ENCODE peak calls at places on chromosomes 11 and 22, in seven cellular contexts. N, G, B, H, O, Z and T are unnamed samples.

GRCh38 chr11:35564246-35564595 is 38.8 kb upstream of the PAMR1 start:
- DNase-seq in N (no peak), G (no peak), B (no peak), H (no peak), O (no peak), Z (no peak), T (no peak)

GRCh38 chr11:132972565-132972964 is 559.7 kb downstream of the OPCML start:
- DNase-seq in N (no peak), G (no peak), B (no peak), H (no peak), O (no peak), Z (no peak), T (no peak)

GRCh38 chr11:29200776-29201574 is 815.9 kb downstream of the KCNA4 start:
- DNase-seq in N (no peak), G (no peak), B (no peak), H (no peak), O (no peak), Z (no peak), T (no peak)

GRCh38 chr22:45343143-45343542 is 33.4 kb downstream of the FAM118A start:
- DNase-seq in N (no peak), G (no peak), B (no peak), H (no peak), O (no peak), Z (no peak), T (no peak)

GRCh38 chr11:45810431-45811108 is 5.6 kb downstream of the SLC35C1 start:
- DNase-seq in N (no peak), G (no peak), B (no peak), H (no peak), O (no peak), Z (no peak), T (no peak)

GRCh38 chr11:124894606-124895430 is 2.8 kb downstream of the ROBO4 start:
- DNase-seq in N (no peak), G (no peak), B (no peak), H (no peak), O (no peak), Z (no peak), T (no peak)

GRCh38 chr11:78453140-78453935 is 35.7 kb upstream of the GAB2 start:
- DNase-seq in N (no peak), G (no peak), B (no peak), H (no peak), O (no peak), Z (peak), T (no peak)

GRCh38 chr22:47780281-47780875 is 1017.9 kb downstream of the TBC1D22A start:
- DNase-seq in N (no peak), G (no peak), B (no peak), H (no peak), O (no peak), Z (no peak), T (no peak)

GRCh38 chr11:100445231-100445735 is 241.8 kb upstream of the ARHGAP42 start:
- DNase-seq in N (no peak), G (no peak), B (no peak), H (peak), O (no peak), Z (no peak), T (no peak)

GRCh38 chr11:12376259-12376971 is 956 bp upstream of the PARVA start:
- DNase-seq in N (no peak), G (peak), B (no peak), H (no peak), O (peak), Z (peak), T (no peak)

GRCh38 chr11:43802509-43802908 is 78.1 kb upstream of the ALKBH3 start:
- DNase-seq in N (no peak), G (no peak), B (no peak), H (no peak), O (no peak), Z (peak), T (no peak)

GRCh38 chr11:113690619-113691569 is 15.2 kb downstream of the TMPRSS5 start:
- DNase-seq in N (peak), G (peak), B (peak), H (peak), O (no peak), Z (peak), T (peak)

GRCh38 chr11:121132211-121132976 is 31.4 kb downstream of the TECTA start:
- DNase-seq in N (peak), G (no peak), B (no peak), H (no peak), O (no peak), Z (no peak), T (peak)

GRCh38 chr11:46489668-46490560 is 98.3 kb upstream of the CHRM4 start:
- DNase-seq in N (peak), G (no peak), B (no peak), H (no peak), O (no peak), Z (peak), T (peak)

GRCh38 chr11:37946155-37946766 is 1348.2 kb upstream of the RAG2 start:
- DNase-seq in N (peak), G (no peak), B (no peak), H (peak), O (no peak), Z (peak), T (peak)

GRCh38 chr22:39592104-39593060 is 21.8 kb downstream of the CACNA1I start:
- DNase-seq in N (no peak), G (no peak), B (no peak), H (peak), O (peak), Z (peak), T (peak)

GRCh38 chr11:96748639-96749370 is 359.0 kb downstream of the JRKL start:
- DNase-seq in N (no peak), G (no peak), B (no peak), H (no peak), O (no peak), Z (peak), T (no peak)

GRCh38 chr11:46306296-46306853 is 28.9 kb downstream of the CREB3L1 start:
- DNase-seq in N (no peak), G (no peak), B (no peak), H (no peak), O (no peak), Z (peak), T (no peak)

GRCh38 chr11:2265854-2266585 is 4.4 kb downstream of the ASCL2 start:
- DNase-seq in N (no peak), G (no peak), B (no peak), H (peak), O (no peak), Z (no peak), T (no peak)

GRCh38 chr11:134244593-134244992 is 8.6 kb downstream of the THYN1 start:
- DNase-seq in N (peak), G (no peak), B (no peak), H (no peak), O (no peak), Z (peak), T (peak)

GRCh38 chr22:40040927-40041326 is 46.2 kb downstream of the FAM83F start:
- DNase-seq in N (peak), G (peak), B (peak), H (no peak), O (no peak), Z (no peak), T (no peak)

GRCh38 chr11:126279191-126279590 is 3.7 kb upstream of the TIRAP start:
- DNase-seq in N (no peak), G (no peak), B (no peak), H (no peak), O (no peak), Z (no peak), T (no peak)

GRCh38 chr22:20436309-20437252 is 1.0 kb downstream of the SCARF2 start:
- DNase-seq in N (peak), G (no peak), B (no peak), H (no peak), O (no peak), Z (peak), T (no peak)

GRCh38 chr11:298406-299065 is 790 bp downstream of the IFITM5 start:
- DNase-seq in N (no peak), G (no peak), B (no peak), H (no peak), O (no peak), Z (no peak), T (no peak)
- TF ChIP-seq POLR2A in N (no peak), G (no peak), B (no peak), H (no peak), O (no peak), Z (no peak), T (no peak)

DNA sequence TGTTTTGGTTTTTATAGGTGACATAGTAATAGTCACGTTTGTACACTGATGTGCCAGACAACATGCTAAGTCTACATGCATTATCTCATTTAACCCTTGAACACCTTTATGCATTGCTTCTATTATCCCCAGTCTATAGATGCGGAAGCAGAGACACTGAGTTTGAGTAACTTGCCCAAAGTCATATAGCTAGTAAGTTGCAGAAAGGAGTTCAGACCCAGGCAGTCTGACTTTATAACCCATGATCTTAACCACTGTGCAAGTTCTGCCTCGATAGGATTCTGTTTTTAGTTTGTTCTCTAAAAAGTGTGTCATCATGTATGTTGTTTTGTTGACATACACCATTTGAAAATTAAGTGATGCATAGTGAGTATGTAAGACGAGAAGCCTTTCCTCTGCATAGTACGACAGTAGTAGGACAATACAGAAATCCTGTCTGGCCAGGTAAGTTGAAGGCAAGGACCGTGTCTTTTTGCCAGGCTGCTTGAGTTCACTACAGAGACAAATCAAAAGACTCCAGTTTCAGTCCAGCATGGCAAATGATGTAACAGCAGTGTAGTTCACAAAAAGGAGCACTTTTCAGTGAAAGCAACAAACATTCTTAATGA is 3.3 kb downstream of the ZC3H12C start:
- DNase-seq in N (no peak), G (no peak), B (no peak), H (no peak), O (no peak), Z (no peak), T (no peak)
- TF ChIP-seq POLR2A in N (no peak), G (no peak), B (no peak), H (no peak), O (no peak), Z (no peak), T (no peak)

DNA sequence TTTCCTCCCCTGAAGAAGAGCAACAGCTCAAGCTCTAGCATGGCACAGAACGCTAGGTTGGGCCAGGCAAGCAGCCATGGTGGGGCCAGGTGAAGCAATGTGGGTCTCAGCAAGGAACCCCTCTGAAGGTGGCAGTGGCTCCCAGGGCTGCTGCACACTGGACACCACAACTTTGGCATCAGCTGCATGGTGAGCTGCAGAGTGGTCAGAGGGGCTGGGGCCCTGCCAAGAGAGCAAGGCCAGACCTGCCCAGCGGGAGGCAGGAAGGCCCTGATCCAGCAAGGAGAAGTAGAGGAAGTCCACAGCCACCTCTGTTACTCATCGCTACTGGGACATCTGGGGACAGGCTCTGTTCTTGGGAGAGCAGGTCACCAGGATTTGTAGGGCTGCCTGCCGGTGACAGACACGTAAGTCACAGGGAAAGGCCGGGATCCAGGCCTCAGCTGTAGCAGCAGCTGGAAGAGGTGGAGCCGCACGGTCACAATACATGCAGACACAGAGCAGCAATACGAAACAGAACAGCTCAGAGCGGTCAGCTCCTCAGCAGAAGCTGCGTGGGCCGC is 12.4 kb downstream of the CYB561A3 start:
- DNase-seq in N (no peak), G (no peak), B (no peak), H (no peak), O (no peak), Z (no peak), T (no peak)
- TF ChIP-seq POLR2A in N (no peak), G (no peak), B (no peak), H (no peak), O (no peak), Z (no peak), T (no peak)

GRCh38 chr11:111302298-111302697 is 4.0 kb downstream of the POU2AF3 start:
- DNase-seq in N (no peak), G (no peak), B (no peak), H (peak), O (no peak), Z (no peak), T (no peak)

GRCh38 chr11:111301004-111301839 is 2.9 kb downstream of the POU2AF3 start:
- DNase-seq in N (no peak), G (no peak), B (no peak), H (peak), O (no peak), Z (no peak), T (no peak)

GRCh38 chr11:111301840-111302113 is 3.4 kb downstream of the POU2AF3 start:
- DNase-seq in N (no peak), G (no peak), B (no peak), H (no peak), O (no peak), Z (no peak), T (no peak)

GRCh38 chr11:111305403-111305802 is 7.1 kb downstream of the POU2AF3 start:
- DNase-seq in N (no peak), G (no peak), B (no peak), H (no peak), O (no peak), Z (no peak), T (no peak)

DNA sequence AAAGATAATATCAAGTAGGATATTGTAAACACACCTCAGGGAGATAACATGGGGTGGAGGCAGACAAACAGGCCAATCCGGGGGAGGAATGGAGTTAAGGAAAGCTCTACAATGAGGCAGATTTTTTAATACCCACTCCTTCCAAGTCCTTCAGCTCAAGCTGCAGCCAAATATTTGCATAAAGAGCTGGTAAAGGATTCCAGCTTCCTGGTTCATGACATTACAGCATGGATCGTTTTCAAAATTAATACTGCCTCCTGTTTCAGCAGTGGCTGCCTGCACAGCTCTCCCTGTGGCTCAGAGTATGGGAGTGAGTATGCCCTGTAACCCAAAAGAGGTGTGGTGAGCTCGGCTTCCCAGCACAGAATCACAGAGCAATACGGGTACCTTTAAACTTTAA is 5.1 kb downstream of the POU2AF3 start:
- DNase-seq in N (no peak), G (no peak), B (no peak), H (peak), O (no peak), Z (no peak), T (peak)
- TF ChIP-seq POLR2A in N (no peak), G (no peak), B (no peak), H (no peak), O (no peak), Z (no peak), T (no peak)

DNA sequence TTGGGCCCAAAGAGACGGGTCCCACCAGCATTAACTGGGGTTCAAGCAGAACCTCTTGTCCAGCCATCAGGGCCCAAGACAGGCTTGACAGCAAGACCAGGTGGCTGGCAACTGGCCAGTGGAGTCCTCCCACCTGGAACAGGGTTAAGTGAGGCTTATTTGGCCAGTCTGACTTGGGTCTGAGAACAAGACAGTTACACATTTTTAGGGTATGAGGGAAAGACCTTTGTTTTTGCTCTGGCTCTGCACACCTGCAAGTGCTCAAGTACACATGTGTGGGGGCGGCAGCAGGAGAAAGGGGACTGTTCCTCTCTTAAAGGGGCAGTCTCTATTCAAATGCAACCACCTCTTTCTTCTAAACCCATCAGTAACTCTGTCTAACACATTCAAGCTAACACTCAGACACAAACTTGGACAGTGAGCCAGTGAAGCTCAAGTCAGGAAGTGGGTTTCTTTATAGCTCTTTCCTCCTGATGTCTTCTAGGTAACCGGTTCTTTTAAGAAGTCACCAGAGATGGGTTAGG is 116.2 kb downstream of the ETS1 start:
- DNase-seq in N (no peak), G (no peak), B (no peak), H (no peak), O (no peak), Z (no peak), T (no peak)
- TF ChIP-seq POLR2A in N (no peak), G (no peak), B (no peak), H (no peak), O (no peak), Z (no peak), T (no peak)

GRCh38 chr11:6319879-6320410 is 356 bp downstream of the CAVIN3 start:
- DNase-seq in N (peak), G (peak), B (peak), H (peak), O (peak), Z (peak), T (peak)
- TF ChIP-seq POLR2A in N (no peak), G (peak), B (peak), H (no peak), O (no peak), Z (no peak), T (no peak)